ENCODE peak calls at places on chromosomes 7 and 10, in six cellular contexts. P is activated CD4-positive, alpha-beta T cell treated with anti-CD3 and anti-CD28 coated beads for 1 hour; A is MCF 10A; O is HCT116; Z is Calu3; I is CD4-positive, CD25-positive, alpha-beta regulatory T cell. T is an unnamed sample.

GRCh38 chr7:6375346-6376101 is 72.2 kb downstream of the DAGLB start:
- DNase-seq in P (no peak), A (peak; percentile 40), O (no peak), Z (no peak), I (peak; percentile 3), T (peak; percentile 27)

GRCh38 chr10:124579003-124579384 is 117.4 kb downstream of the LHPP start:
- DNase-seq in P (no peak), A (peak; percentile 18), O (no peak), Z (no peak), I (no peak), T (no peak)

GRCh38 chr10:122323188-122323587 is 51.3 kb upstream of the PLEKHA1 start:
- DNase-seq in P (no peak), A (peak; percentile 49), O (no peak), Z (no peak), I (no peak), T (no peak)

GRCh38 chr10:17785276-17785935 is 23.7 kb upstream of the MRC1 start:
- DNase-seq in P (no peak), A (no peak), O (no peak), Z (no peak), I (no peak), T (no peak)

GRCh38 chr10:4725917-4726606 is 99.9 kb upstream of the AKR1E2 start:
- DNase-seq in P (no peak), A (peak; percentile 65), O (peak; percentile 83), Z (no peak), I (no peak), T (no peak)

GRCh38 chr7:36787933-36788378 is 63.7 kb upstream of the AOAH start:
- DNase-seq in P (no peak), A (no peak), O (no peak), Z (no peak), I (no peak), T (no peak)

GRCh38 chr7:11415101-11415500 is 416.9 kb downstream of the THSD7A start:
- DNase-seq in P (no peak), A (peak; percentile 44), O (no peak), Z (no peak), I (no peak), T (no peak)

GRCh38 chr7:129388353-129389098 is 45.7 kb upstream of the STRIP2 start:
- DNase-seq in P (no peak), A (no peak), O (no peak), Z (no peak), I (no peak), T (no peak)

GRCh38 chr7:79386688-79387422 is 66.6 kb downstream of the MAGI2 start:
- DNase-seq in P (no peak), A (peak; percentile 1), O (no peak), Z (no peak), I (no peak), T (peak; percentile 9)

GRCh38 chr10:69096045-69096444 is 8.1 kb downstream of the SRGN start:
- DNase-seq in P (no peak), A (no peak), O (no peak), Z (no peak), I (no peak), T (no peak)

GRCh38 chr7:27678617-27679260 is 16.1 kb upstream of the HIBADH start:
- DNase-seq in P (no peak), A (no peak), O (no peak), Z (no peak), I (no peak), T (no peak)

GRCh38 chr10:71222541-71223364 is 10.4 kb downstream of the UNC5B start:
- DNase-seq in P (no peak), A (no peak), O (no peak), Z (no peak), I (no peak), T (peak; percentile 93)

GRCh38 chr10:114603943-114604342 is 54.1 kb downstream of the ABLIM1 start:
- DNase-seq in P (no peak), A (no peak), O (no peak), Z (no peak), I (no peak), T (no peak)